ENCODE peak calls at places on chromosomes 1 and 21, in five cellular contexts. M is IMR-90, S is OCI-LY7, G is adrenal gland, O is HCT116. Y is an unnamed sample. For H3K36me3 and H3K4me1, the result is how much of the 10 kb centered on the place peaks cover.

GRCh38 chr1:223482766-223483165 is 89.6 kb downstream of the CCDC185 start:
- DNase-seq in M (no peak), O (no peak), G (no peak), S (no peak), Y (no peak)

GRCh38 chr1:85581138-85581801 is 709 bp downstream of the CCN1 start:
- DNase-seq in G (peak), S (no peak), O (no peak), M (peak), Y (peak)

GRCh38 chr1:99250724-99251123 is 13.6 kb upstream of the PLPPR4 start:
- DNase-seq in S (no peak), G (no peak), M (no peak), O (no peak), Y (no peak)

GRCh38 chr1:230425252-230426061 is 675 bp downstream of the PGBD5 start:
- DNase-seq in G (no peak), S (no peak), M (no peak), O (no peak), Y (no peak)

GRCh38 chr1:52855584-52855983 is 13.0 kb downstream of the ZYG11A start:
- DNase-seq in G (no peak), O (no peak), M (no peak), S (no peak), Y (no peak)

GRCh38 chr1:84508510-84508909 is 2.1 kb upstream of the GNG5 start:
- DNase-seq in M (no peak), G (no peak), O (no peak), S (no peak), Y (no peak)

GRCh38 chr1:201513498-201514243 is 6.7 kb upstream of the CSRP1 start:
- DNase-seq in S (no peak), M (no peak), O (no peak), G (no peak), Y (no peak)

GRCh38 chr1:107702946-107703571 is 261.9 kb downstream of the VAV3 start:
- DNase-seq in M (no peak), G (no peak), O (no peak), S (no peak), Y (peak)

GRCh38 chr1:88089961-88090360 is 594.1 kb upstream of the PKN2 start:
- DNase-seq in M (no peak), S (no peak), O (no peak), G (no peak), Y (no peak)

GRCh38 chr1:102863704-102864103 is 244.6 kb downstream of the COL11A1 start:
- DNase-seq in G (no peak), S (no peak), O (no peak), M (no peak), Y (no peak)

GRCh38 chr1:15755643-15756040 is 3.0 kb upstream of the FBLIM1 start:
- DNase-seq in S (no peak), G (no peak), O (no peak), M (no peak), Y (no peak)

GRCh38 chr1:223248001-223248786 is 105.1 kb upstream of the TLR5 start:
- DNase-seq in S (no peak), O (no peak), G (no peak), M (no peak), Y (no peak)

GRCh38 chr21:46180778-46181391 is 3.4 kb downstream of the SPATC1L start:
- DNase-seq in S (no peak), O (no peak), M (no peak), G (no peak), Y (no peak)

GRCh38 chr21:17492415-17493168 is 20.3 kb upstream of the CXADR start:
- DNase-seq in M (no peak), G (no peak), O (no peak), S (no peak), Y (no peak)

GRCh38 chr1:112509660-112510178 is 954 bp downstream of the WNT2B start:
- DNase-seq in M (no peak), G (no peak), S (no peak), O (no peak), Y (no peak)

GRCh38 chr1:230758705-230759354 is 11.6 kb downstream of the CAPN9 start:
- DNase-seq in S (no peak), O (no peak), G (no peak), M (no peak), Y (no peak)

GRCh38 chr1:221699582-221700519 is 42.0 kb downstream of the DUSP10 start:
- DNase-seq in S (no peak), G (no peak), O (no peak), M (peak), Y (no peak)

GRCh38 chr1:63693956-63694607 is 79.7 kb upstream of the ROR1 start:
- DNase-seq in M (peak), O (no peak), G (no peak), S (no peak), Y (no peak)

GRCh38 chr21:37673801-37674575 is 242.3 kb downstream of the KCNJ6 start:
- DNase-seq in G (no peak), O (no peak), M (no peak), S (no peak), Y (no peak)

GRCh38 chr1:182299728-182300581 is 91.6 kb downstream of the GLUL start:
- DNase-seq in O (no peak), S (no peak), M (no peak), G (peak), Y (peak)

GRCh38 chr1:30257742-30258380 is 465.5 kb downstream of the MATN1 start:
- DNase-seq in M (no peak), G (no peak), O (no peak), S (no peak), Y (no peak)

GRCh38 chr1:234562336-234562735 is 47.6 kb downstream of the IRF2BP2 start:
- DNase-seq in M (no peak), S (no peak), G (no peak), O (no peak), Y (no peak)

GRCh38 chr1:15985611-15986272 is 9.8 kb upstream of the ZBTB17 start:
- DNase-seq in M (no peak), S (no peak), G (no peak), O (peak), Y (no peak)

GRCh38 chr1:47765742-47766485 is 231.3 kb downstream of the TRABD2B start:
- DNase-seq in M (no peak), G (no peak), O (no peak), S (no peak), Y (no peak)

GRCh38 chr1:66207484-66207883 is 326.5 kb upstream of the SGIP1 start:
- DNase-seq in S (no peak), M (peak), G (no peak), O (no peak), Y (no peak)

GRCh38 chr1:170481000-170481399 is 51.0 kb upstream of the GORAB start:
- DNase-seq in O (no peak), S (no peak), M (no peak), G (no peak), Y (no peak)

GRCh38 chr1:54649921-54650320 is 8.3 kb downstream of the MROH7 start:
- DNase-seq in O (no peak), S (no peak), M (no peak), G (no peak), Y (no peak)

GRCh38 chr1:54649130-54649898 is 7.7 kb downstream of the MROH7 start:
- DNase-seq in M (no peak), O (no peak), G (no peak), S (no peak), Y (no peak)

GRCh38 chr1:54643736-54644135 is 2.1 kb downstream of the MROH7 start:
- DNase-seq in G (no peak), S (no peak), M (no peak), O (no peak), Y (no peak)

GRCh38 chr1:54650417-54650816 is 8.8 kb downstream of the MROH7 start:
- DNase-seq in M (no peak), O (no peak), S (no peak), G (no peak), Y (no peak)

DNA sequence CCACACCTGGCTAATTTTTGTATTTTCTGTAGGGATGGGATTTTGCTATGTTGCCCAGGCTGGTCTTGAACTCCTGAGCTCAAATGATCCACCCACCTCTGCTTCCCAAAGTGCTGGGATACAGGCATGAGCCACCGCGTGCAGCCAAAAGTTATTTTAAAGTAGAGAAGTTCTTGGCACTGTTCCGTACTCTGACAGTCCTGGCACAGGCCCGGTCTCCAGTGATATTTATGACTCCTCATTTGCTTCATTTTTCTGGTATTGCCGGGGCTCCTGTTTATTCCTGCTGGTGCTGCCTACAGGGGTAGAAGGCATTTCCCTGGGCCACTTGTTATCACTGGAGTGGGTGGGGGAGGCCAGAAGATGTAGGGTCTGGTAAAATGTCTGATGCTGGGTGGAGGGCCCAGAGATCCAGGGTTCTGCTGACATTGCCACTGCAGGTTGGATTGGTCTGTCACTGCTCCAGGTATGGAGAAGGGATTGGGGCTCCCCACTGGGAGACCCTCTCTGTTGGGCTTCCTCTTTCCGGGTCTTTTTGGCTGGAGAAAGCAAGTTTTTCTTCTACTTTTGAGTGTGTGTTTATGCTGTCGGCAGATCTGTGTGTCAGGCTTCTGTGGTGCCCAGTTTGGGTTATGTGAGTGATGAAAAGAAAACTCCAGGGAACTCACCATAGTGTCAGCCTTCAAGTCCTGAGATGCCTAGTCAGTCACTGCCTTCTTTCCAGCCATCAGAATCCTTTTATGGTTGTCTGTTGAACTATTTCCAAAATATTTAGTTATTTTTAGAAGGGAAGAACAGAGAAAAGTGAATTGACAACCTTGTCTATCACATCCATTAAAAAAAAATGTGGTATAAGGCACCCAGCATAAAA is 4.5 kb downstream of the MROH7 start:
- DNase-seq in O (no peak), S (no peak), M (peak), G (peak), Y (no peak)
- H3K36me3 ChIP-seq in O (under half), S (under half), M (under half), G (under half), Y (under half)

GRCh38 chr1:41529621-41530395 is 45.3 kb upstream of the EDN2 start:
- DNase-seq in O (no peak), S (no peak), M (no peak), G (no peak), Y (no peak)

GRCh38 chr1:41528106-41528505 is 43.6 kb upstream of the EDN2 start:
- DNase-seq in S (no peak), O (no peak), M (no peak), G (no peak), Y (no peak)

GRCh38 chr1:41532206-41532975 is 47.9 kb upstream of the EDN2 start:
- DNase-seq in S (no peak), G (no peak), M (no peak), O (no peak), Y (no peak)

GRCh38 chr1:41528726-41529605 is 44.5 kb upstream of the EDN2 start:
- DNase-seq in G (no peak), M (no peak), S (no peak), O (no peak), Y (no peak)

GRCh38 chr1:41530411-41530810 is 45.9 kb upstream of the EDN2 start:
- DNase-seq in G (no peak), S (no peak), O (no peak), M (no peak), Y (no peak)
- H3K27ac ChIP-seq in G (no peak), S (no peak), O (no peak), M (no peak), Y (no peak)

GRCh38 chr1:215397843-215398242 is 169.3 kb upstream of the KCTD3 start:
- DNase-seq in O (no peak), M (no peak), S (no peak), G (no peak), Y (no peak)
- H3K4me1 ChIP-seq in O (under half), M (under half), S (under half), G (under half), Y (under half)

DNA sequence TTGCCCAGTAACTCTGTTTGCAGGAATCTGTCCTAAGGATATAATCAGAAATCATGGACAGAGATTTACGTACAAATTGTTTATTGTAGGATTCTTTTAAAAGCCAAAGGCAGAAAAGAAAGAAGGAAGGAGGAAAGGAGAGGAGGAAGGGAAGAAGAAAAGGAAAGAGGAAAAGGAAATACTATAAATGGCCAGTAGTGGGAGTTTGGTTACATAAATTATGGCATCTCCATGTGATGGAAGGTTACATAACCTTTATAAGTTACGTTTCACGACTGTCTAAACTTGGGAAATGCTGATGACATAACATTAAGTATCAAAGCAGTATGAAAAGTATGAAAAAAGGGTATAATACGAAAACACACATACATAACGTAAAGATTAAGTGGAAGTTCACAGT is 39.0 kb downstream of the SMYD2 start:
- DNase-seq in G (no peak), M (no peak), S (no peak), O (no peak), Y (no peak)
- H3K36me3 ChIP-seq in G (under half), M (under half), S (under half), O (under half), Y (under half)

DNA sequence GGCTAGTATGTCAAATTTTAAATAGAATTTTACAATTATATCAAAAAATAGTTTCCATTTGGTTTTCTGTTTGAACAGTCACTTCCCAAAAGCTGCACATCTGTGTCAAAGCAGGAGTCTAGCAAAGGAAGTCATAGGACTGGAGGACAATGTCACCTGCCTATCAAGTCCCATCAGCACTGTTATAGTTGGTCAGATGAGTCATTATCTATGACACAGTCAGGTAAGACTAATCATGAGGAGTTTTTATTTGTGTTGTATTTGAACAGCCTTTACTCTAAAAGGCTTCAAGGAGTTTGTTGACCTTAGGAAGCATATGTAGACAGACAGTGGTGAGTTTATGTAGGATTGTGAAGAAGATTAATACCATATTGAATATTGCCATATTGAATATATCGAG is 74.2 kb upstream of the QSOX1 start:
- DNase-seq in S (no peak), G (no peak), M (no peak), O (peak), Y (peak)
- H3K27ac ChIP-seq in S (no peak), G (no peak), M (no peak), O (no peak), Y (no peak)

GRCh38 chr1:21929951-21930615 is 7.0 kb downstream of the HSPG2 start:
- DNase-seq in M (no peak), O (no peak), G (no peak), S (no peak), Y (no peak)
- H3K4me1 ChIP-seq in M (half or more), O (under half), G (half or more), S (under half), Y (under half)

GRCh38 chr1:212125654-212126053 is 90.1 kb downstream of the DTL start:
- DNase-seq in M (no peak), G (no peak), S (no peak), O (no peak), Y (no peak)
- H3K36me3 ChIP-seq in M (under half), G (under half), S (under half), O (under half), Y (under half)

GRCh38 chr1:80113168-80114038 is 1106.9 kb upstream of the ADGRL4 start:
- DNase-seq in G (no peak), S (no peak), O (no peak), M (no peak), Y (no peak)
- H3K27ac ChIP-seq in G (no peak), S (no peak), O (no peak), M (no peak), Y (no peak)

GRCh38 chr1:27111771-27112573 is 43.0 kb downstream of the SLC9A1 start:
- DNase-seq in M (peak), S (peak), G (peak), O (peak), Y (peak)
- H3K4me1 ChIP-seq in M (under half), S (under half), G (under half), O (under half), Y (under half)

DNA sequence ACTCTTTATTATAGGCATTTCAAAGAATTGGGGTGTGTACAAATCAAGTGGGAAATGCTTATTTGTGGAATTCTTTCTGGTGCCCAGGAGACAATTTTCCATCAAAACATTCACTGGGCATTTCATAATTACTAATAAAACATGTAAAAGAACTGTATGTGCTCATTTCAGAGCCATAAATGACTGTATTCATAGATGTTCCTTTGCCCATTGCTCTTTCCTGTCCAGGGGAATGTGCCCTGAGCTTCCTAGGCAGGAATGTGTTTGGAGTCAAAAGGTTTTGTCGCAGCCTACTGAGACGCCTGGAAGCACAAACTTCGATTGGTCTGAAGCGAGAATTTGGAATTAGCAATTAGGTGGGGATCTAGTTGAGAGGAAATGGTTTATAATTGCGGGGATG is 43.7 kb upstream of the EXOSC10 start:
- DNase-seq in O (no peak), M (no peak), S (no peak), G (no peak), Y (no peak)
- H3K36me3 ChIP-seq in O (under half), M (under half), S (half or more), G (half or more), Y (under half)